ENCODE peak calls at places on chromosomes 12 and 14, in seven cellular contexts. C is esophagus squamous epithelium; O is PC-3; Y is fibroblast of pulmonary artery; M is fibroblast of mammary gland; J is DMS 273 treated with DMSO at 0.1 percent for 48 hours; Z is stimulated activated CD8-positive, alpha-beta memory T cell treated with anti-CD3 and anti-CD28 coated beads, Interleukin-4, amount 100 ng/mL, for 1 hour. E is an unnamed sample.

GRCh38 chr12:50200507-50201273 is 33.5 kb upstream of the CERS5 start:
- DNase-seq in J (peak; percentile 51), Z (no peak), C (no peak), Y (peak; percentile 59), O (peak; percentile 65), M (peak; percentile 49), E (no peak)

GRCh38 chr12:109154485-109155438 is 38.4 kb downstream of the ACACB start:
- DNase-seq in Z (peak; percentile 58), M (peak; percentile 62), J (peak; percentile 43), O (peak; percentile 94), C (peak; percentile 13), Y (peak; percentile 52), E (peak; percentile 64)

GRCh38 chr14:22748691-22749090 is 17.8 kb upstream of the OXA1L start:
- DNase-seq in O (no peak), J (no peak), M (no peak), Y (no peak), Z (no peak), C (no peak), E (no peak)

GRCh38 chr14:71693373-71693772 is 238.9 kb upstream of the RGS6 start:
- DNase-seq in C (no peak), Y (peak; percentile 87), M (peak; percentile 97), J (no peak), O (no peak), Z (no peak), E (no peak)

GRCh38 chr14:90500665-90501370 is 104.0 kb downstream of the CALM1 start:
- DNase-seq in Y (no peak), M (no peak), O (no peak), C (no peak), J (no peak), Z (no peak), E (no peak)

GRCh38 chr12:52087961-52088820 is 8.7 kb downstream of the SMIM41 start:
- DNase-seq in M (no peak), C (no peak), Y (no peak), O (no peak), Z (no peak), J (no peak), E (no peak)

GRCh38 chr12:131074221-131075083 is 120.7 kb downstream of the ADGRD1 start:
- DNase-seq in C (no peak), M (peak; percentile 8), O (no peak), Y (no peak), J (no peak), Z (no peak), E (no peak)

GRCh38 chr12:132610051-132610759 is at the start of gene LRCOL1:
- DNase-seq in Y (peak; percentile 76), M (peak; percentile 92), C (no peak), J (no peak), Z (no peak), O (no peak), E (no peak)

GRCh38 chr12:9077576-9078031 is 38.1 kb downstream of the A2M start:
- DNase-seq in Y (no peak), Z (no peak), C (no peak), J (no peak), M (no peak), O (no peak), E (no peak)

GRCh38 chr14:78335531-78335930 is 165.4 kb downstream of the NRXN3 start:
- DNase-seq in M (no peak), Y (no peak), O (no peak), J (no peak), Z (no peak), C (no peak), E (no peak)

GRCh38 chr14:21095430-21096205 is 2.8 kb downstream of the ZNF219 start:
- DNase-seq in Z (no peak), J (peak; percentile 70), M (peak; percentile 85), Y (peak; percentile 31), O (no peak), C (no peak), E (peak; percentile 84)

GRCh38 chr12:85322715-85323114 is 42.7 kb downstream of the ALX1 start:
- DNase-seq in O (no peak), J (no peak), Y (peak; percentile 2), C (no peak), M (no peak), Z (no peak), E (no peak)

GRCh38 chr14:79074501-79074900 is 904.3 kb downstream of the NRXN3 start:
- DNase-seq in Y (no peak), M (no peak), C (no peak), O (peak; percentile 26), Z (no peak), J (no peak), E (no peak)

GRCh38 chr12:103672401-103673119 is 85.5 kb downstream of the STAB2 start:
- DNase-seq in Y (no peak), C (no peak), J (no peak), M (peak; percentile 18), Z (no peak), O (peak; percentile 6), E (no peak)

GRCh38 chr12:94326727-94327126 is 132.9 kb downstream of the CEP83 start:
- DNase-seq in C (no peak), O (peak; percentile 70), M (peak; percentile 79), Y (peak; percentile 78), Z (no peak), J (no peak), E (no peak)

GRCh38 chr14:94582851-94583250 is 1.6 kb downstream of the SERPINA5 start:
- DNase-seq in Y (no peak), M (no peak), C (no peak), O (no peak), J (no peak), Z (no peak), E (no peak)

GRCh38 chr14:103641181-103641580 is 12.2 kb downstream of the KLC1 start:
- DNase-seq in C (no peak), Z (no peak), M (peak; percentile 76), O (peak; percentile 64), J (no peak), Y (no peak), E (no peak)

GRCh38 chr14:99809864-99810854 is 16.9 kb downstream of the EML1 start:
- DNase-seq in Z (no peak), O (no peak), M (no peak), Y (no peak), C (no peak), J (no peak), E (no peak)

GRCh38 chr14:96304956-96305355 is 48.9 kb downstream of the BDKRB1 start:
- DNase-seq in Z (no peak), J (no peak), Y (no peak), M (no peak), C (no peak), O (peak; percentile 19), E (no peak)

GRCh38 chr14:77310041-77310440 is 10.6 kb downstream of the POMT2 start:
- DNase-seq in Z (no peak), M (peak; percentile 63), Y (no peak), O (no peak), J (peak; percentile 71), C (no peak), E (peak; percentile 55)

GRCh38 chr12:11171953-11172675 is 1.1 kb downstream of the SMIM10L1 start:
- DNase-seq in Z (no peak), C (no peak), O (no peak), J (peak; percentile 4), Y (peak; percentile 39), M (peak; percentile 34), E (no peak)

GRCh38 chr12:52436000-52436827 is 2.0 kb upstream of the KRT75 start:
- DNase-seq in C (no peak), O (peak; percentile 94), J (no peak), M (peak; percentile 51), Z (no peak), Y (peak; percentile 66), E (no peak)

GRCh38 chr12:123150804-123151678 is at the start of gene PITPNM2:
- DNase-seq in C (no peak), Z (peak; percentile 37), J (no peak), O (peak; percentile 69), Y (peak; percentile 55), M (peak; percentile 35), E (no peak)

GRCh38 chr14:102738373-102739189 is 38.7 kb upstream of the TRAF3 start:
- DNase-seq in Y (no peak), O (no peak), C (no peak), Z (no peak), J (no peak), M (no peak), E (no peak)